ENCODE peak calls at places on chromosome 17, in eight cellular contexts. N is pancreas, Q is A549, U is mesendoderm, X is heart left ventricle, D is right atrium auricular region, M is uterus, H is DND-41. W is an unnamed sample.

GRCh38 chr17:10172241-10172741 is 26.1 kb downstream of the GAS7 start:
- DNase-seq in X (no peak), U (peak; percentile 39), M (no peak), Q (no peak), N (no peak), H (no peak), D (no peak), W (no peak)

GRCh38 chr17:44039829-44040635 is 25.3 kb upstream of the TMEM101 start:
- DNase-seq in H (no peak), N (no peak), U (no peak), X (no peak), Q (no peak), M (no peak), D (no peak), W (no peak)

GRCh38 chr17:3808701-3809100 is 7.7 kb upstream of the ITGAE start:
- DNase-seq in H (no peak), X (no peak), M (no peak), D (no peak), U (no peak), Q (no peak), N (no peak), W (no peak)

GRCh38 chr17:13587487-13588338 is 14.0 kb downstream of the HS3ST3A1 start:
- DNase-seq in M (no peak), N (no peak), Q (no peak), D (no peak), H (no peak), U (no peak), X (no peak), W (no peak)

GRCh38 chr17:74493381-74493833 is 27.0 kb downstream of the CD300A start:
- DNase-seq in D (no peak), N (peak; percentile 47), X (peak; percentile 58), Q (peak; percentile 75), H (peak; percentile 72), U (peak; percentile 79), M (peak; percentile 36), W (peak; percentile 41)

GRCh38 chr17:82527893-82528292 is 8.4 kb downstream of the FOXK2 start:
- DNase-seq in N (no peak), D (no peak), X (no peak), H (no peak), U (no peak), Q (no peak), M (no peak), W (no peak)

GRCh38 chr17:32621612-32622312 is 135.0 kb downstream of the CDK5R1 start:
- DNase-seq in H (no peak), Q (no peak), M (no peak), N (no peak), D (no peak), X (no peak), U (peak; percentile 92), W (no peak)

GRCh38 chr17:32261521-32261792 is 4.2 kb upstream of the RHBDL3 start:
- DNase-seq in N (no peak), U (no peak), Q (peak; percentile 63), H (no peak), D (no peak), X (no peak), M (no peak), W (no peak)

GRCh38 chr17:67293251-67294203 is 48.5 kb upstream of the HELZ start:
- DNase-seq in U (peak; percentile 83), D (peak; percentile 69), H (peak; percentile 62), M (peak; percentile 35), N (peak; percentile 50), Q (peak; percentile 79), X (peak; percentile 58), W (peak; percentile 43)

GRCh38 chr17:59329558-59330313 is 1.7 kb upstream of the YPEL2 start:
- DNase-seq in M (peak; percentile 73), D (peak; percentile 74), H (peak; percentile 19), U (peak; percentile 95), N (peak; percentile 64), X (peak; percentile 68), Q (peak; percentile 79), W (peak; percentile 13)

GRCh38 chr17:36534117-36534880 is at the start of gene MYO19:
- DNase-seq in M (peak; percentile 58), D (peak; percentile 68), X (peak; percentile 74), H (peak; percentile 55), Q (peak; percentile 85), N (peak; percentile 64), U (peak; percentile 92), W (no peak)

GRCh38 chr17:279776-280175 is 72.8 kb downstream of the RPH3AL start:
- DNase-seq in H (no peak), M (no peak), Q (no peak), N (no peak), D (no peak), U (no peak), X (peak; percentile 10), W (no peak)

GRCh38 chr17:36851230-36851629 is 86.0 kb upstream of the LHX1 start:
- DNase-seq in M (no peak), U (no peak), N (no peak), Q (peak; percentile 88), D (no peak), H (no peak), X (no peak), W (no peak)

GRCh38 chr17:82338858-82339633 is 5.5 kb upstream of the SECTM1 start:
- DNase-seq in D (peak; percentile 71), U (peak; percentile 70), Q (peak; percentile 86), H (no peak), N (no peak), X (no peak), M (peak; percentile 75), W (no peak)

GRCh38 chr17:2712300-2713043 is 908 bp upstream of the CLUH start:
- DNase-seq in Q (no peak), X (no peak), D (no peak), N (peak; percentile 37), M (no peak), U (no peak), H (no peak), W (no peak)
- H3K4me1 ChIP-seq in Q (peaks cover 37% of the 10 kb centered on the region), X (peaks cover 47% of the 10 kb centered on the region), D (no peaks in the 10 kb centered on the region), N (peaks cover 11% of the 10 kb centered on the region), M (peaks cover 25% of the 10 kb centered on the region), U (peaks cover 7% of the 10 kb centered on the region), H (peaks cover 53% of the 10 kb centered on the region), W (peaks cover 26% of the 10 kb centered on the region)

GRCh38 chr17:64354396-64354795 is 36.3 kb downstream of the PECAM1 start:
- DNase-seq in M (no peak), N (no peak), U (no peak), X (no peak), Q (no peak), D (no peak), H (no peak), W (no peak)
- H3K4me1 ChIP-seq in M (no peaks in the 10 kb centered on the region), N (no peaks in the 10 kb centered on the region), U (no peaks in the 10 kb centered on the region), X (peaks cover 37% of the 10 kb centered on the region), Q (no peaks in the 10 kb centered on the region), D (no peaks in the 10 kb centered on the region), H (no peaks in the 10 kb centered on the region), W (peaks cover 3% of the 10 kb centered on the region)

GRCh38 chr17:47650525-47651522 is 1.1 kb downstream of the KPNB1 start:
- DNase-seq in N (peak; percentile 96), U (peak; percentile 99), H (peak; percentile 98), Q (peak; percentile 99), D (peak; percentile 94), M (peak; percentile 93), X (peak; percentile 98), W (peak; percentile 83)

GRCh38 chr17:47652570-47652969 is 2.9 kb downstream of the KPNB1 start:
- DNase-seq in X (no peak), U (peak; percentile 30), H (no peak), N (no peak), D (no peak), Q (no peak), M (no peak), W (no peak)

GRCh38 chr17:47654991-47655390 is 5.3 kb downstream of the KPNB1 start:
- DNase-seq in D (no peak), H (no peak), Q (no peak), M (no peak), X (no peak), N (peak; percentile 33), U (no peak), W (no peak)

GRCh38 chr17:47651704-47652103 is 2.0 kb downstream of the KPNB1 start:
- DNase-seq in Q (no peak), U (no peak), X (no peak), M (no peak), D (no peak), H (no peak), N (no peak), W (no peak)

DNA sequence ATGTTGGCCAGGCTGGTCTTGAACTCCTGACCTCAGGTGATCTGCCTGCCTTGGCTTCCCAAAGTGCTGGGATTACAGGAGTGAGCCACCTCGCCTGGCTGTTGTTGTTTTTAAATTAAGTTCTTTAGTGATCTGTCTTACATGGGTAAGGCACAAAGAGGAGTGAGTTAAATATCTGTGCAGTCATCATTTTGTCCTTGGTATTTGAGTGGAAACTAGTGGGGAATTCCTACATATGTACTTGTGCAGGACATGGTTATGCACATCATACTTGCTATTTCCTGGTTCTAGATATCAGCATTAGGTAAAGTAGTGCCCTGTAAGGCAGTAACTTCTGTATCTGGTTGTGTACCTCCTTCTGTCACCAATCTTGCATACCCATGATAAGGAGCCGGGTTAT is 3.7 kb downstream of the KPNB1 start:
- DNase-seq in H (no peak), U (no peak), M (no peak), Q (no peak), N (no peak), X (no peak), D (no peak), W (no peak)
- H3K4me1 ChIP-seq in H (peaks cover 75% of the 10 kb centered on the region), U (peaks cover 4% of the 10 kb centered on the region), M (peaks cover 13% of the 10 kb centered on the region), Q (peaks cover 43% of the 10 kb centered on the region), N (no peaks in the 10 kb centered on the region), X (peaks cover 41% of the 10 kb centered on the region), D (no peaks in the 10 kb centered on the region), W (peaks cover 21% of the 10 kb centered on the region)

GRCh38 chr17:77886387-77886728 is 72.1 kb upstream of the TNRC6C start:
- DNase-seq in N (no peak), X (peak; percentile 60), H (no peak), U (no peak), Q (peak; percentile 33), D (peak; percentile 69), M (no peak), W (no peak)

GRCh38 chr17:77884967-77885641 is 73.4 kb upstream of the TNRC6C start:
- DNase-seq in D (no peak), X (peak; percentile 17), Q (no peak), M (no peak), H (no peak), N (no peak), U (no peak), W (no peak)

GRCh38 chr17:77887110-77887463 is 71.4 kb upstream of the TNRC6C start:
- DNase-seq in U (no peak), H (no peak), X (no peak), D (no peak), M (no peak), N (no peak), Q (no peak), W (no peak)

GRCh38 chr17:77884019-77884418 is 74.5 kb upstream of the TNRC6C start:
- DNase-seq in X (peak; percentile 43), Q (no peak), N (no peak), D (peak; percentile 73), M (no peak), U (peak; percentile 61), H (no peak), W (no peak)

DNA sequence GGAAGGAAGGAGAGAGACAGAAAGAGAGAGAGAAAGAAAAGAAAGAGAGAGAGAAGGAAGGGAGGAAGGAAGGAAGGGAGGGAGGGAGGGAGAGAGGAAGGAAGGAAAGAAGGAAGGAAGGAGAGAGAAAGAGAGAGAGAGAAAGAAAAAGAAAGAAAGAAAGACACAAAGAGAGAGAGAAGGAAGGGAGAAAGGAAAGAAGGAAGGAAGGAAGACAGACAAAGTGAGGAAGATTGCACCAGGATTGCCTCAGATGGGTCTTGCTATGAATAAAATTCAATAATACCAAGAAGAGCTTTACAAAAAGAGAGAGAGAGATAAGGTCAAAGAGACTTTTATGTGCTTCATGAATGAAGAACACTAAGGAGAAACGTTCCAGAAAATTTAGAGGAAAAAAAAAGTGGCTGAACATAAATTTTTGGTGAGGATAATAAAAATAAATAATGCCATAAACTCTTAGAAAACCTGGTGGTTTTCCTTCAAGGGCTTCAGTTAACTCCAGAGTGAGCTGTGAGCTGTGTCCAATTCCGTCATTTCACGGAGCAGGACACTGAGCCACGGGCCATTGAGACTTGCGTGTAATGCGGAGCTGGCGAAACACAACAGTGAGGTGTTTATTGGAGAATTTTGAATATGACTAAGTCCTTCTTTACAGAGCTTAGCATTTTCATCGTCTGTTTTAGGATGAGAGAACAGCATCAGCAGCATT is 72.7 kb upstream of the TNRC6C start:
- DNase-seq in D (no peak), H (no peak), N (no peak), M (no peak), X (no peak), Q (no peak), U (no peak), W (no peak)
- H3K4me1 ChIP-seq in D (no peaks in the 10 kb centered on the region), H (peaks cover 31% of the 10 kb centered on the region), N (no peaks in the 10 kb centered on the region), M (peaks cover 13% of the 10 kb centered on the region), X (peaks cover 41% of the 10 kb centered on the region), Q (peaks cover 20% of the 10 kb centered on the region), U (no peaks in the 10 kb centered on the region), W (peaks cover 41% of the 10 kb centered on the region)